ENCODE peak calls at places on chromosome X, in eight cellular contexts. One of them, this sample, is unnamed.

GRCh38 chrX:119381349-119381944 is 17.7 kb upstream of the SLC25A43 start:
- DNase-seq in esophagus squamous epithelium: no peak
- DNase-seq in lower leg skin: no peak
- DNase-seq in PC-9: no peak
- DNase-seq in tibial nerve: no peak
- DNase-seq in AG09319: no peak
- DNase-seq in pancreas: no peak
- DNase-seq in mesothelial cell of epicardium: no peak
- DNase-seq in this sample: no peak

GRCh38 chrX:120560405-120560841 is 339 bp downstream of the CUL4B start:
- DNase-seq in PC-9: peak
- DNase-seq in lower leg skin: peak
- DNase-seq in tibial nerve: peak
- DNase-seq in pancreas: peak
- DNase-seq in AG09319: peak
- DNase-seq in mesothelial cell of epicardium: peak
- DNase-seq in esophagus squamous epithelium: no peak
- DNase-seq in this sample: peak

GRCh38 chrX:31356501-31357263 is 284.8 kb upstream of the FTHL17 start:
- DNase-seq in pancreas: no peak
- DNase-seq in mesothelial cell of epicardium: no peak
- DNase-seq in PC-9: peak
- DNase-seq in tibial nerve: no peak
- DNase-seq in esophagus squamous epithelium: no peak
- DNase-seq in AG09319: no peak
- DNase-seq in lower leg skin: no peak
- DNase-seq in this sample: no peak

GRCh38 chrX:16711219-16712115 is 1.0 kb downstream of the CTPS2 start:
- DNase-seq in PC-9: no peak
- DNase-seq in pancreas: no peak
- DNase-seq in esophagus squamous epithelium: no peak
- DNase-seq in lower leg skin: no peak
- DNase-seq in tibial nerve: no peak
- DNase-seq in mesothelial cell of epicardium: peak
- DNase-seq in AG09319: no peak
- DNase-seq in this sample: no peak

GRCh38 chrX:153450949-153451277 is 5.1 kb upstream of the TREX2 start:
- DNase-seq in pancreas: no peak
- DNase-seq in esophagus squamous epithelium: no peak
- DNase-seq in mesothelial cell of epicardium: no peak
- DNase-seq in PC-9: no peak
- DNase-seq in AG09319: no peak
- DNase-seq in lower leg skin: no peak
- DNase-seq in tibial nerve: no peak
- DNase-seq in this sample: no peak

GRCh38 chrX:12894074-12894691 is 12.2 kb upstream of the TLR8 start:
- DNase-seq in pancreas: no peak
- DNase-seq in AG09319: no peak
- DNase-seq in esophagus squamous epithelium: no peak
- DNase-seq in tibial nerve: peak
- DNase-seq in PC-9: no peak
- DNase-seq in lower leg skin: no peak
- DNase-seq in mesothelial cell of epicardium: peak
- DNase-seq in this sample: peak

GRCh38 chrX:21398424-21398823 is 24.2 kb downstream of the CNKSR2 start:
- DNase-seq in tibial nerve: no peak
- DNase-seq in PC-9: no peak
- DNase-seq in AG09319: no peak
- DNase-seq in mesothelial cell of epicardium: no peak
- DNase-seq in pancreas: no peak
- DNase-seq in esophagus squamous epithelium: no peak
- DNase-seq in lower leg skin: no peak
- DNase-seq in this sample: no peak

GRCh38 chrX:41137589-41137988 is 52.3 kb downstream of the USP9X start:
- DNase-seq in mesothelial cell of epicardium: no peak
- DNase-seq in pancreas: no peak
- DNase-seq in tibial nerve: no peak
- DNase-seq in lower leg skin: no peak
- DNase-seq in esophagus squamous epithelium: no peak
- DNase-seq in AG09319: no peak
- DNase-seq in PC-9: no peak
- DNase-seq in this sample: no peak

GRCh38 chrX:71974916-71975315 is 64.3 kb downstream of the NHSL2 start:
- DNase-seq in AG09319: no peak
- DNase-seq in esophagus squamous epithelium: no peak
- DNase-seq in pancreas: no peak
- DNase-seq in tibial nerve: no peak
- DNase-seq in lower leg skin: no peak
- DNase-seq in mesothelial cell of epicardium: no peak
- DNase-seq in PC-9: no peak
- DNase-seq in this sample: no peak

GRCh38 chrX:30992381-30992904 is 79.4 kb downstream of the FTHL17 start:
- DNase-seq in esophagus squamous epithelium: no peak
- DNase-seq in AG09319: no peak
- DNase-seq in lower leg skin: no peak
- DNase-seq in mesothelial cell of epicardium: no peak
- DNase-seq in pancreas: no peak
- DNase-seq in tibial nerve: no peak
- DNase-seq in PC-9: no peak
- DNase-seq in this sample: no peak

GRCh38 chrX:96361844-96362243 is 322.8 kb upstream of the DIAPH2 start:
- DNase-seq in pancreas: no peak
- DNase-seq in lower leg skin: no peak
- DNase-seq in AG09319: no peak
- DNase-seq in mesothelial cell of epicardium: no peak
- DNase-seq in esophagus squamous epithelium: no peak
- DNase-seq in tibial nerve: no peak
- DNase-seq in PC-9: no peak
- DNase-seq in this sample: no peak

GRCh38 chrX:123835661-123836371 is 24.0 kb upstream of the XIAP start:
- DNase-seq in mesothelial cell of epicardium: no peak
- DNase-seq in PC-9: peak
- DNase-seq in lower leg skin: no peak
- DNase-seq in AG09319: no peak
- DNase-seq in pancreas: no peak
- DNase-seq in tibial nerve: no peak
- DNase-seq in esophagus squamous epithelium: no peak
- DNase-seq in this sample: no peak

GRCh38 chrX:79169484-79169883 is 25.0 kb downstream of the GPR174 start:
- DNase-seq in AG09319: no peak
- DNase-seq in lower leg skin: no peak
- DNase-seq in pancreas: no peak
- DNase-seq in esophagus squamous epithelium: no peak
- DNase-seq in mesothelial cell of epicardium: no peak
- DNase-seq in tibial nerve: no peak
- DNase-seq in PC-9: no peak
- DNase-seq in this sample: no peak

GRCh38 chrX:15356444-15356843 is 21.1 kb upstream of the PIGA start:
- DNase-seq in tibial nerve: peak
- DNase-seq in esophagus squamous epithelium: no peak
- DNase-seq in pancreas: no peak
- DNase-seq in lower leg skin: no peak
- DNase-seq in mesothelial cell of epicardium: no peak
- DNase-seq in AG09319: no peak
- DNase-seq in PC-9: no peak
- DNase-seq in this sample: no peak

GRCh38 chrX:49070988-49071387 is 2.8 kb downstream of the PRAF2 start:
- DNase-seq in pancreas: no peak
- DNase-seq in PC-9: no peak
- DNase-seq in mesothelial cell of epicardium: no peak
- DNase-seq in AG09319: no peak
- DNase-seq in lower leg skin: no peak
- DNase-seq in tibial nerve: no peak
- DNase-seq in esophagus squamous epithelium: no peak
- DNase-seq in this sample: no peak

GRCh38 chrX:107589243-107589642 is 39.1 kb upstream of the PRPS1 start:
- DNase-seq in esophagus squamous epithelium: no peak
- DNase-seq in tibial nerve: no peak
- DNase-seq in PC-9: no peak
- DNase-seq in lower leg skin: no peak
- DNase-seq in AG09319: no peak
- DNase-seq in mesothelial cell of epicardium: no peak
- DNase-seq in pancreas: no peak
- DNase-seq in this sample: no peak

GRCh38 chrX:28158019-28158777 is 176.9 kb upstream of the DCAF8L1 start:
- DNase-seq in PC-9: no peak
- DNase-seq in esophagus squamous epithelium: no peak
- DNase-seq in tibial nerve: no peak
- DNase-seq in pancreas: no peak
- DNase-seq in AG09319: no peak
- DNase-seq in mesothelial cell of epicardium: no peak
- DNase-seq in lower leg skin: no peak
- DNase-seq in this sample: no peak

GRCh38 chrX:10106801-10107200 is 50.0 kb upstream of the CLCN4 start:
- DNase-seq in AG09319: no peak
- DNase-seq in tibial nerve: no peak
- DNase-seq in mesothelial cell of epicardium: no peak
- DNase-seq in esophagus squamous epithelium: no peak
- DNase-seq in pancreas: no peak
- DNase-seq in PC-9: no peak
- DNase-seq in lower leg skin: no peak
- DNase-seq in this sample: no peak

GRCh38 chrX:82362990-82363389 is 1145.1 kb upstream of the POU3F4 start:
- DNase-seq in tibial nerve: no peak
- DNase-seq in lower leg skin: no peak
- DNase-seq in mesothelial cell of epicardium: no peak
- DNase-seq in esophagus squamous epithelium: no peak
- DNase-seq in pancreas: no peak
- DNase-seq in AG09319: no peak
- DNase-seq in PC-9: no peak
- DNase-seq in this sample: no peak

DNA sequence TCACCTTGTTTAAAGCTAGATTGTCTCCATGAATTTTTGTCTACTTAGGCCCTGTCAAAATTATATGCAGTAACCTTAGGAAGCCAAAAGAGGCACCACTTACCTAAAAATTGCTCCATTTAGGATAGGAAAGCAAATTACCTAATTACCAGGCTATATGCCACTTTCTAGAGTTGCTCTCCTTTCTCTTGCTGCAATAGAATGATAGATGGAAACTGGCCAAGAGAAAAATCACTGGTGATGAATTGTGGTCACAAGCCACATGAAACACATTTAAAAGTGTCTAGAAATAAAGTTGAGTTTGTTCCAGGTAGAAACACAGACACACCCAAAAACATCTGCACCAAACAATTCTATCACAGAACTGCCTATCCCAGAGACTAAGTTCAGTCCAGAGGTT is 337.8 kb downstream of the PCDH19 start:
- DNase-seq in AG09319: no peak
- DNase-seq in esophagus squamous epithelium: no peak
- DNase-seq in mesothelial cell of epicardium: no peak
- DNase-seq in pancreas: no peak
- DNase-seq in tibial nerve: peak
- DNase-seq in PC-9: no peak
- DNase-seq in lower leg skin: no peak
- DNase-seq in this sample: no peak
- TF ChIP-seq CTCF in AG09319: no peak
- TF ChIP-seq CTCF in esophagus squamous epithelium: no peak
- TF ChIP-seq CTCF in mesothelial cell of epicardium: no peak
- TF ChIP-seq CTCF in pancreas: no peak
- TF ChIP-seq CTCF in tibial nerve: no peak
- TF ChIP-seq CTCF in PC-9: no peak
- TF ChIP-seq CTCF in lower leg skin: no peak
- TF ChIP-seq CTCF in this sample: no peak

GRCh38 chrX:136491832-136492231 is 4.1 kb downstream of the BRS3 start:
- DNase-seq in lower leg skin: no peak
- DNase-seq in AG09319: no peak
- DNase-seq in esophagus squamous epithelium: no peak
- DNase-seq in mesothelial cell of epicardium: no peak
- DNase-seq in pancreas: no peak
- DNase-seq in PC-9: no peak
- DNase-seq in tibial nerve: no peak
- DNase-seq in this sample: no peak
- TF ChIP-seq CTCF in lower leg skin: no peak
- TF ChIP-seq CTCF in AG09319: no peak
- TF ChIP-seq CTCF in esophagus squamous epithelium: no peak
- TF ChIP-seq CTCF in mesothelial cell of epicardium: no peak
- TF ChIP-seq CTCF in pancreas: no peak
- TF ChIP-seq CTCF in PC-9: no peak
- TF ChIP-seq CTCF in tibial nerve: no peak
- TF ChIP-seq CTCF in this sample: no peak

GRCh38 chrX:129996120-129996519 is 13.7 kb downstream of the BCORL1 start:
- DNase-seq in lower leg skin: no peak
- DNase-seq in esophagus squamous epithelium: no peak
- DNase-seq in pancreas: no peak
- DNase-seq in AG09319: peak
- DNase-seq in mesothelial cell of epicardium: no peak
- DNase-seq in tibial nerve: no peak
- DNase-seq in PC-9: no peak
- DNase-seq in this sample: no peak

GRCh38 chrX:129997081-129997480 is 14.6 kb downstream of the BCORL1 start:
- DNase-seq in lower leg skin: no peak
- DNase-seq in esophagus squamous epithelium: no peak
- DNase-seq in tibial nerve: no peak
- DNase-seq in PC-9: no peak
- DNase-seq in mesothelial cell of epicardium: no peak
- DNase-seq in pancreas: no peak
- DNase-seq in AG09319: no peak
- DNase-seq in this sample: no peak

GRCh38 chrX:130002541-130002940 is 20.1 kb downstream of the BCORL1 start:
- DNase-seq in AG09319: no peak
- DNase-seq in PC-9: no peak
- DNase-seq in lower leg skin: no peak
- DNase-seq in esophagus squamous epithelium: no peak
- DNase-seq in pancreas: no peak
- DNase-seq in mesothelial cell of epicardium: no peak
- DNase-seq in tibial nerve: no peak
- DNase-seq in this sample: no peak

GRCh38 chrX:130001893-130002292 is 19.5 kb downstream of the BCORL1 start:
- DNase-seq in tibial nerve: no peak
- DNase-seq in esophagus squamous epithelium: no peak
- DNase-seq in lower leg skin: no peak
- DNase-seq in pancreas: no peak
- DNase-seq in mesothelial cell of epicardium: no peak
- DNase-seq in PC-9: no peak
- DNase-seq in AG09319: no peak
- DNase-seq in this sample: no peak

DNA sequence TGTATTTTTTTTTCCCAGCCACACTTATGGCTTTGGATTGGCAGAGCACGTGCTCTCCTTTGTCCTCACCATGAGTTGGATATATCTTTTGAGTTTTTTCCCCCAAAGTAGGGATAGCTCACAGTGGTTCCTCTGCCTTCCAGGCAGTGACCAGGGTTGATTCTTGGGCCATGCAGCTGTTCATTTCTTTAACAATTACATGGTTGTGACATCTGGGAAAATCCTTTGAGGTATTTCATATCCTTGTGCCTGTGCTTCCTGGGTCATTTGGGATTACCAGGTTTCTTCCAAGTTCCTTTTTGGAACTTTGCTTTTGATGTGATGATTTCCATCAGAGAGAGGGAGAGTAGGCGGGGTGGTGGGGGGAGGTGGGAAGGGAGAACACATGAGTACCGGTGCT is 15.6 kb downstream of the BCORL1 start:
- DNase-seq in PC-9: no peak
- DNase-seq in pancreas: no peak
- DNase-seq in esophagus squamous epithelium: no peak
- DNase-seq in lower leg skin: no peak
- DNase-seq in tibial nerve: no peak
- DNase-seq in mesothelial cell of epicardium: no peak
- DNase-seq in AG09319: no peak
- DNase-seq in this sample: no peak
- TF ChIP-seq CTCF in PC-9: no peak
- TF ChIP-seq CTCF in pancreas: no peak
- TF ChIP-seq CTCF in esophagus squamous epithelium: no peak
- TF ChIP-seq CTCF in lower leg skin: no peak
- TF ChIP-seq CTCF in tibial nerve: no peak
- TF ChIP-seq CTCF in mesothelial cell of epicardium: no peak
- TF ChIP-seq CTCF in AG09319: no peak
- TF ChIP-seq CTCF in this sample: no peak

GRCh38 chrX:132900631-132901030 is 57.8 kb downstream of the HS6ST2 start:
- DNase-seq in tibial nerve: no peak
- DNase-seq in mesothelial cell of epicardium: no peak
- DNase-seq in pancreas: no peak
- DNase-seq in PC-9: no peak
- DNase-seq in AG09319: no peak
- DNase-seq in lower leg skin: no peak
- DNase-seq in esophagus squamous epithelium: no peak
- DNase-seq in this sample: no peak
- TF ChIP-seq CTCF in tibial nerve: no peak
- TF ChIP-seq CTCF in mesothelial cell of epicardium: no peak
- TF ChIP-seq CTCF in pancreas: no peak
- TF ChIP-seq CTCF in PC-9: no peak
- TF ChIP-seq CTCF in AG09319: no peak
- TF ChIP-seq CTCF in lower leg skin: no peak
- TF ChIP-seq CTCF in esophagus squamous epithelium: no peak
- TF ChIP-seq CTCF in this sample: no peak